ENCODE peak calls at places on chromosomes 7 and 10, in six cellular contexts. H is endothelial cell of umbilical vein, Z is HepG2, P is WTC11, I is H1, M is K562. N is an unnamed sample.

GRCh38 chr10:499991-500390 is 189.5 kb downstream of the DIP2C start:
- DNase-seq in H (no peak), Z (no peak), P (no peak), I (no peak), M (no peak), N (no peak)

GRCh38 chr7:7861211-7861633 is 107.4 kb upstream of the GLCCI1 start:
- DNase-seq in H (peak; percentile 96), Z (peak; percentile 49), P (no peak), I (no peak), M (no peak), N (peak; percentile 2)

GRCh38 chr7:6691609-6692106 is 15.1 kb downstream of the ZNF12 start:
- DNase-seq in H (peak; percentile 8), Z (no peak), P (no peak), I (no peak), M (no peak), N (peak; percentile 56)

GRCh38 chr7:24730018-24730369 is 27.3 kb downstream of the GSDME start:
- DNase-seq in H (no peak), Z (no peak), P (no peak), I (no peak), M (no peak), N (no peak)

GRCh38 chr10:74244097-74244685 is 93.2 kb downstream of the ADK start:
- DNase-seq in H (peak; percentile 75), Z (peak; percentile 7), P (no peak), I (no peak), M (no peak), N (no peak)

GRCh38 chr10:119401671-119402395 is 140.7 kb downstream of the RGS10 start:
- DNase-seq in H (peak; percentile 81), Z (peak; percentile 35), P (no peak), I (no peak), M (peak; percentile 41), N (peak; percentile 89)

GRCh38 chr7:7920481-7920880 is 48.1 kb upstream of the GLCCI1 start:
- DNase-seq in H (no peak), Z (no peak), P (no peak), I (no peak), M (no peak), N (no peak)

GRCh38 chr10:6231146-6231545 is 28.4 kb downstream of the PFKFB3 start:
- DNase-seq in H (no peak), Z (no peak), P (no peak), I (no peak), M (no peak), N (no peak)

GRCh38 chr10:59537451-59537850 is 172.2 kb downstream of the SLC16A9 start:
- DNase-seq in H (no peak), Z (no peak), P (no peak), I (no peak), M (no peak), N (no peak)

GRCh38 chr7:27165089-27165654 is at the start of gene HOXA9:
- DNase-seq in H (peak; percentile 98), Z (no peak), P (peak; percentile 17), I (no peak), M (no peak), N (no peak)

GRCh38 chr10:35765039-35765662 is 123.1 kb upstream of the FZD8 start:
- DNase-seq in H (no peak), Z (no peak), P (peak; percentile 39), I (peak; percentile 53), M (no peak), N (no peak)

GRCh38 chr10:59905735-59906416 is 480 bp downstream of the CCDC6 start:
- DNase-seq in H (no peak), Z (no peak), P (no peak), I (no peak), M (peak; percentile 52), N (no peak)

GRCh38 chr10:123007558-123008378 is 827 bp downstream of the IKZF5 start:
- DNase-seq in H (peak; percentile 63), Z (peak; percentile 68), P (no peak), I (no peak), M (peak; percentile 10), N (peak; percentile 72)
- TF ChIP-seq JUN in H (no peak), Z (no peak), P (no peak), I (no peak), M (no peak), N (no peak)

DNA sequence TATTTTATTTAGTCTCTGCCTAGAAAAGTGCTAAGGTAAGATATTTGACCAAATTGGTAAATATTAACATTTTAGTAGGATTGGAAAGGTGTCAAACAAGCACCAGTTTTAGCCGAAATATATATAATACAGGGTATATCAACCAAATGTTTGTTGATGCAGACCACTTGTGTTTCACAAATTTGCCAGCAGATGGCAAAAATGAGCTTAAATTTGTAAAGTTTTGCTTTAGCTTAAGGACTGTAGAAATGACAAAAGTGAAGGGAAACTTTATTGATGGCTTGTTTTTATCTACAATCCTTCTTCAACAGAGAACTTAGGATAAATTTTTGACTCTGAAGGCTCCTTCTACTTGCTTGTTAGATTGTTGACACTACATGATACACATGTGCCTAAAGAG is 4.8 kb upstream of the POLR1F start:
- DNase-seq in H (peak; percentile 62), Z (peak; percentile 23), P (peak; percentile 29), I (no peak), M (peak; percentile 22), N (peak; percentile 54)
- TF ChIP-seq JUN in H (no peak), Z (no peak), P (no peak), I (no peak), M (no peak), N (no peak)

GRCh38 chr10:43707755-43708154 is 59.1 kb upstream of the ZNF32 start:
- DNase-seq in H (peak; percentile 58), Z (no peak), P (no peak), I (no peak), M (no peak), N (no peak)

GRCh38 chr10:43708256-43708655 is 59.6 kb upstream of the ZNF32 start:
- DNase-seq in H (no peak), Z (no peak), P (no peak), I (no peak), M (no peak), N (no peak)

GRCh38 chr10:43703286-43703685 is 54.6 kb upstream of the ZNF32 start:
- DNase-seq in H (no peak), Z (no peak), P (no peak), I (no peak), M (no peak), N (no peak)

GRCh38 chr10:43702936-43703281 is 54.2 kb upstream of the ZNF32 start:
- DNase-seq in H (no peak), Z (no peak), P (no peak), I (no peak), M (no peak), N (no peak)

DNA sequence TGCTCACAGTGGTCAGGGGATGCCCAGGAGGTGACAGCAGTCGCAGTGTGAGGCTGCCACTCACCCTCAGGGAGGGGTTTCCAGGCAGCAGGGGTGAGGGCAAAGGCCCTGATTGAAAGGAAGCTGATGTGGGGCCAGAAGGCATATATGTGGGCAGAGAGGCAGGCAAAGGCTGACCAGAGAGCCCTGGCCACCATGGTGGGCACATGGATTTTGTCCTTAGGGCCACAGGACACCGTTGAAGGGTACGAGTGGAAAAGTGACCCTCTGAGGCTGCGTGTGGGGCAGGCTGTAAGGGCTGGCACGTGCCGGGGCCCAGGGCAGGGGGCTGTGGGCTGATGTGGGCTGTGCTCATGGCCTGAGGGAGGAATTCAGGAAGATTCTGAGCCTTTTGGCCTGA is 57.5 kb upstream of the ZNF32 start:
- DNase-seq in H (no peak), Z (no peak), P (no peak), I (no peak), M (no peak), N (no peak)
- TF ChIP-seq JUN in H (no peak), Z (no peak), P (no peak), I (no peak), M (no peak), N (no peak)

GRCh38 chr10:61974611-61975010 is 73.1 kb downstream of the ARID5B start:
- DNase-seq in H (peak; percentile 78), Z (no peak), P (no peak), I (no peak), M (no peak), N (no peak)

GRCh38 chr10:61970182-61971015 is 68.9 kb downstream of the ARID5B start:
- DNase-seq in H (peak; percentile 73), Z (peak; percentile 25), P (no peak), I (no peak), M (no peak), N (no peak)

GRCh38 chr10:61973923-61974322 is 72.4 kb downstream of the ARID5B start:
- DNase-seq in H (no peak), Z (no peak), P (no peak), I (no peak), M (no peak), N (no peak)

GRCh38 chr10:61973169-61973568 is 71.7 kb downstream of the ARID5B start:
- DNase-seq in H (no peak), Z (no peak), P (no peak), I (no peak), M (no peak), N (no peak)

DNA sequence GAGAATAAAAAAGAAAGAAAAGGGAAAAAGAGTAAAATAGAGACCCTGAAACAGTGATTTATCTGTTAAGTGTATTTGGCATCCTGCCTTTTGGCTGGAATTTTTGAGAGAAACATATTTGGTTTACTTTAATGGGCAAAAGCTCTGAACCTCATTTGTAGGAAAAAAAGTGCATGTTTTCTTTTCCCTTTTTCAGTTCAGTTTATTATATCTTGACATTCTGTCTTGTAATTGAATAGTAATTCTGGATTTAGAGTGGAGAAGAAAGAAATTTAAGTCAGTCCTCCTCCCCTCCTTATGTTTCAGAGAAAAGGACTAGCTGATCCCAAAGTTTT is 69.5 kb downstream of the ARID5B start:
- DNase-seq in H (no peak), Z (no peak), P (no peak), I (no peak), M (no peak), N (no peak)
- TF ChIP-seq JUN in H (no peak), Z (no peak), P (no peak), I (no peak), M (no peak), N (no peak)

DNA sequence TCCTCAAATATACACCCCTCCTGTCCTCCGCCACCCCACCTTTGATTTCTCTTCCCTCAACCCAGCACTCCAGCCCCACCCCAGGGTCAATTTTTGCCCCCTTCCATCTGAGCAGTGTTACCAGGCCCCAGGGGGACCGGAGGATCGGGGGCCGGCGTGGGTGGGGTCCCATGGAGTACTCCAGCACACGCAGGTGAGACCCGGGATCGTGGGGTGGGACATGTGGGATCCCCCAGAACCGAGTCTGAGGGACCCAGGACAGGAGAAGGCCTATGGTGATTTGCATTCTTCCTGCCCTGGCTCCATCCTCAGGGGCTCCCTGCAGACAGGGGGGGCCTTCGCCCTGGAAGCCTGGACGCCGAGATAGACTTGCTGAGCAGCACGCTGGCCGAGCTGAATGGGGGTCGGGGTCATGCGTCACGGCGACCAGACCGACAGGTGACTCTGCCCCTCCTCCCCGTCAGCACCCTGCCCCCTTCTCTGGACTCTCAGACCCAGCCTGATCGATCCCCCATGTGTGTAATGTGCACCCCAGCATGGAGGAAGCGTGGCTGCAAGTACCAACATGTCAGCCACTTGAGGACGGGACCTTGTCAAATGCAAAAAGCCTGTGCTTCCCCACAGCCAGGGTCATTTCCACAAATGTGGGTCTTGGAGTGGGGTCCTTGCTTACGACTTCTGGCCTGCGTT is 754 bp downstream of the TRIP6 start:
- DNase-seq in H (no peak), Z (no peak), P (peak; percentile 42), I (peak; percentile 53), M (peak; percentile 72), N (no peak)
- TF ChIP-seq JUN in H (no peak), Z (no peak), P (no peak), I (no peak), M (no peak), N (no peak)

GRCh38 chr7:54705436-54705835 is 53.6 kb downstream of the SEC61G start:
- DNase-seq in H (peak; percentile 5), Z (no peak), P (no peak), I (no peak), M (no peak), N (peak; percentile 78)
- TF ChIP-seq JUN in H (no peak), Z (no peak), P (no peak), I (no peak), M (no peak), N (no peak)

N was measured in A549.